ENCODE peak calls at places on chromosomes 1 and 21, in eight cellular contexts. One of them, this sample, is unnamed.

GRCh38 chr1:222767152-222767571 is 30.2 kb downstream of the FAM177B start:
- DNase-seq in MV-4-11: peak; percentile 61
- DNase-seq in A549: no peak
- DNase-seq in hepatocyte: no peak
- DNase-seq in posterior cingulate gyrus: no peak
- DNase-seq in AG08395: no peak
- DNase-seq in H7: no peak
- DNase-seq in effector memory CD8-positive, alpha-beta T cell: no peak
- DNase-seq in this sample: no peak

GRCh38 chr1:5796028-5796427 is 196.2 kb downstream of the NPHP4 start:
- DNase-seq in AG08395: no peak
- DNase-seq in hepatocyte: no peak
- DNase-seq in effector memory CD8-positive, alpha-beta T cell: no peak
- DNase-seq in posterior cingulate gyrus: no peak
- DNase-seq in A549: no peak
- DNase-seq in H7: no peak
- DNase-seq in MV-4-11: no peak
- DNase-seq in this sample: no peak

GRCh38 chr1:235067396-235068154 is 61.1 kb downstream of the TOMM20 start:
- DNase-seq in MV-4-11: peak; percentile 77
- DNase-seq in A549: peak; percentile 99
- DNase-seq in hepatocyte: peak; percentile 90
- DNase-seq in effector memory CD8-positive, alpha-beta T cell: no peak
- DNase-seq in posterior cingulate gyrus: peak; percentile 69
- DNase-seq in H7: no peak
- DNase-seq in AG08395: peak; percentile 96
- DNase-seq in this sample: no peak

GRCh38 chr1:15756143-15757015 is 2.2 kb upstream of the FBLIM1 start:
- DNase-seq in MV-4-11: no peak
- DNase-seq in posterior cingulate gyrus: no peak
- DNase-seq in A549: no peak
- DNase-seq in effector memory CD8-positive, alpha-beta T cell: no peak
- DNase-seq in AG08395: no peak
- DNase-seq in hepatocyte: no peak
- DNase-seq in H7: peak; percentile 56
- DNase-seq in this sample: peak; percentile 19

GRCh38 chr1:203039609-203040517 is 13.6 kb downstream of the PPFIA4 start:
- DNase-seq in A549: peak; percentile 35
- DNase-seq in MV-4-11: peak; percentile 40
- DNase-seq in AG08395: no peak
- DNase-seq in H7: peak; percentile 88
- DNase-seq in posterior cingulate gyrus: no peak
- DNase-seq in effector memory CD8-positive, alpha-beta T cell: no peak
- DNase-seq in hepatocyte: peak; percentile 64
- DNase-seq in this sample: peak; percentile 72

GRCh38 chr1:2859219-2859880 is 57.9 kb upstream of the TTC34 start:
- DNase-seq in AG08395: no peak
- DNase-seq in MV-4-11: no peak
- DNase-seq in effector memory CD8-positive, alpha-beta T cell: no peak
- DNase-seq in H7: no peak
- DNase-seq in hepatocyte: no peak
- DNase-seq in A549: no peak
- DNase-seq in posterior cingulate gyrus: no peak
- DNase-seq in this sample: no peak

GRCh38 chr1:168234846-168235547 is 9.2 kb downstream of the SFT2D2 start:
- DNase-seq in H7: peak; percentile 77
- DNase-seq in effector memory CD8-positive, alpha-beta T cell: peak; percentile 41
- DNase-seq in AG08395: peak; percentile 64
- DNase-seq in A549: peak; percentile 65
- DNase-seq in MV-4-11: peak; percentile 15
- DNase-seq in hepatocyte: peak; percentile 52
- DNase-seq in posterior cingulate gyrus: no peak
- DNase-seq in this sample: peak; percentile 71

GRCh38 chr1:214859647-214860046 is 222.9 kb upstream of the KCNK2 start:
- DNase-seq in posterior cingulate gyrus: no peak
- DNase-seq in MV-4-11: no peak
- DNase-seq in A549: no peak
- DNase-seq in AG08395: no peak
- DNase-seq in H7: no peak
- DNase-seq in hepatocyte: no peak
- DNase-seq in effector memory CD8-positive, alpha-beta T cell: no peak
- DNase-seq in this sample: no peak

GRCh38 chr1:89580036-89580435 is 52.9 kb upstream of the LRRC8C start:
- DNase-seq in posterior cingulate gyrus: no peak
- DNase-seq in hepatocyte: no peak
- DNase-seq in AG08395: no peak
- DNase-seq in effector memory CD8-positive, alpha-beta T cell: no peak
- DNase-seq in MV-4-11: no peak
- DNase-seq in H7: no peak
- DNase-seq in A549: no peak
- DNase-seq in this sample: no peak

GRCh38 chr1:59014827-59015226 is 231.0 kb upstream of the JUN start:
- DNase-seq in hepatocyte: no peak
- DNase-seq in AG08395: no peak
- DNase-seq in posterior cingulate gyrus: no peak
- DNase-seq in MV-4-11: no peak
- DNase-seq in A549: no peak
- DNase-seq in H7: no peak
- DNase-seq in effector memory CD8-positive, alpha-beta T cell: no peak
- DNase-seq in this sample: no peak

GRCh38 chr1:245571872-245572294 is 417.1 kb downstream of the KIF26B start:
- DNase-seq in AG08395: no peak
- DNase-seq in posterior cingulate gyrus: no peak
- DNase-seq in hepatocyte: no peak
- DNase-seq in MV-4-11: no peak
- DNase-seq in H7: no peak
- DNase-seq in effector memory CD8-positive, alpha-beta T cell: no peak
- DNase-seq in A549: no peak
- DNase-seq in this sample: no peak

GRCh38 chr1:46199233-46199749 is 1.1 kb upstream of the POMGNT1 start:
- DNase-seq in posterior cingulate gyrus: no peak
- DNase-seq in hepatocyte: no peak
- DNase-seq in MV-4-11: peak; percentile 23
- DNase-seq in A549: no peak
- DNase-seq in effector memory CD8-positive, alpha-beta T cell: no peak
- DNase-seq in H7: no peak
- DNase-seq in AG08395: no peak
- DNase-seq in this sample: no peak

GRCh38 chr1:43932786-43933385 is 715 bp upstream of the ARTN start:
- DNase-seq in AG08395: peak; percentile 83
- DNase-seq in MV-4-11: peak; percentile 37
- DNase-seq in posterior cingulate gyrus: no peak
- DNase-seq in effector memory CD8-positive, alpha-beta T cell: no peak
- DNase-seq in H7: no peak
- DNase-seq in hepatocyte: no peak
- DNase-seq in A549: no peak
- DNase-seq in this sample: no peak

GRCh38 chr1:29238601-29238964 is 2.3 kb downstream of the PTPRU start:
- DNase-seq in posterior cingulate gyrus: no peak
- DNase-seq in hepatocyte: no peak
- DNase-seq in AG08395: no peak
- DNase-seq in effector memory CD8-positive, alpha-beta T cell: no peak
- DNase-seq in A549: no peak
- DNase-seq in H7: no peak
- DNase-seq in MV-4-11: no peak
- DNase-seq in this sample: no peak

GRCh38 chr1:226404063-226404903 is 3.6 kb downstream of the PARP1 start:
- DNase-seq in effector memory CD8-positive, alpha-beta T cell: no peak
- DNase-seq in posterior cingulate gyrus: no peak
- DNase-seq in H7: no peak
- DNase-seq in AG08395: peak; percentile 50
- DNase-seq in hepatocyte: no peak
- DNase-seq in MV-4-11: no peak
- DNase-seq in A549: no peak
- DNase-seq in this sample: no peak

GRCh38 chr21:39379986-39380891 is 31.4 kb upstream of the HMGN1 start:
- DNase-seq in AG08395: peak; percentile 98
- DNase-seq in posterior cingulate gyrus: peak; percentile 86
- DNase-seq in A549: peak; percentile 92
- DNase-seq in H7: peak; percentile 96
- DNase-seq in effector memory CD8-positive, alpha-beta T cell: peak; percentile 83
- DNase-seq in MV-4-11: peak; percentile 96
- DNase-seq in hepatocyte: peak; percentile 98
- DNase-seq in this sample: peak; percentile 97

GRCh38 chr1:24886241-24886640 is 43.8 kb downstream of the RUNX3 start:
- DNase-seq in effector memory CD8-positive, alpha-beta T cell: no peak
- DNase-seq in AG08395: no peak
- DNase-seq in posterior cingulate gyrus: no peak
- DNase-seq in hepatocyte: no peak
- DNase-seq in A549: no peak
- DNase-seq in H7: peak; percentile 24
- DNase-seq in MV-4-11: no peak
- DNase-seq in this sample: no peak

GRCh38 chr1:22275626-22276395 is 132.9 kb upstream of the WNT4 start:
- DNase-seq in effector memory CD8-positive, alpha-beta T cell: peak; percentile 8
- DNase-seq in H7: peak; percentile 92
- DNase-seq in A549: peak; percentile 63
- DNase-seq in posterior cingulate gyrus: peak; percentile 50
- DNase-seq in MV-4-11: peak; percentile 6
- DNase-seq in hepatocyte: peak; percentile 68
- DNase-seq in AG08395: peak; percentile 86
- DNase-seq in this sample: peak; percentile 88

GRCh38 chr1:24892188-24893153 is 37.6 kb downstream of the RUNX3 start:
- DNase-seq in MV-4-11: no peak
- DNase-seq in H7: no peak
- DNase-seq in A549: no peak
- DNase-seq in posterior cingulate gyrus: no peak
- DNase-seq in hepatocyte: no peak
- DNase-seq in effector memory CD8-positive, alpha-beta T cell: no peak
- DNase-seq in AG08395: no peak
- DNase-seq in this sample: no peak

GRCh38 chr1:167627865-167628641 is 2.0 kb upstream of the RCSD1 start:
- DNase-seq in hepatocyte: no peak
- DNase-seq in AG08395: no peak
- DNase-seq in effector memory CD8-positive, alpha-beta T cell: peak; percentile 64
- DNase-seq in H7: no peak
- DNase-seq in A549: no peak
- DNase-seq in posterior cingulate gyrus: no peak
- DNase-seq in MV-4-11: peak; percentile 89
- DNase-seq in this sample: no peak

GRCh38 chr1:207084701-207085180 is 3.9 kb upstream of the C4BPB start:
- DNase-seq in H7: peak; percentile 66
- DNase-seq in hepatocyte: peak; percentile 80
- DNase-seq in MV-4-11: no peak
- DNase-seq in effector memory CD8-positive, alpha-beta T cell: peak; percentile 50
- DNase-seq in posterior cingulate gyrus: no peak
- DNase-seq in AG08395: peak; percentile 57
- DNase-seq in A549: peak; percentile 75
- DNase-seq in this sample: peak; percentile 82

GRCh38 chr1:43965316-43965715 is 4.5 kb upstream of the DPH2 start:
- DNase-seq in posterior cingulate gyrus: no peak
- DNase-seq in MV-4-11: no peak
- DNase-seq in effector memory CD8-positive, alpha-beta T cell: no peak
- DNase-seq in A549: no peak
- DNase-seq in hepatocyte: no peak
- DNase-seq in AG08395: no peak
- DNase-seq in H7: no peak
- DNase-seq in this sample: no peak

GRCh38 chr1:25727026-25727818 is 72.8 kb upstream of the SELENON start:
- DNase-seq in AG08395: no peak
- DNase-seq in effector memory CD8-positive, alpha-beta T cell: no peak
- DNase-seq in MV-4-11: no peak
- DNase-seq in H7: peak; percentile 11
- DNase-seq in A549: no peak
- DNase-seq in posterior cingulate gyrus: peak; percentile 42
- DNase-seq in hepatocyte: no peak
- DNase-seq in this sample: no peak

GRCh38 chr1:220544901-220545303 is 17.0 kb downstream of the MARK1 start:
- DNase-seq in AG08395: peak; percentile 13
- DNase-seq in hepatocyte: peak; percentile 18
- DNase-seq in A549: peak; percentile 29
- DNase-seq in H7: peak; percentile 25
- DNase-seq in posterior cingulate gyrus: no peak
- DNase-seq in effector memory CD8-positive, alpha-beta T cell: no peak
- DNase-seq in MV-4-11: no peak
- DNase-seq in this sample: peak; percentile 56